ENCODE peak calls at places on chromosomes 16 and 17, in four cellular contexts. R is fibroblast of mammary gland, A is nephron progenitor cell, L is fibroblast of lung. T is an unnamed sample.

GRCh38 chr16:64626771-64627170 is 495.1 kb downstream of the CDH11 start:
- DNase-seq in R (no peak), L (no peak), A (no peak), T (no peak)

GRCh38 chr17:17669851-17670232 is 11.4 kb upstream of the RAI1 start:
- DNase-seq in L (no peak), R (no peak), A (no peak), T (no peak)

GRCh38 chr17:81285179-81285878 is 9.8 kb downstream of the SLC38A10 start:
- DNase-seq in A (no peak), L (peak), R (peak), T (peak)

GRCh38 chr17:42403150-42403549 is 14.9 kb upstream of the STAT3 start:
- DNase-seq in A (peak), L (no peak), R (no peak), T (no peak)

GRCh38 chr17:70119545-70119944 is 44.5 kb downstream of the KCNJ16 start:
- DNase-seq in A (no peak), L (no peak), R (no peak), T (no peak)

GRCh38 chr16:67934306-67935095 is 2.1 kb downstream of the PSMB10 start:
- DNase-seq in R (no peak), A (no peak), L (no peak), T (no peak)

GRCh38 chr17:6473128-6473767 is 29.0 kb downstream of the PIMREG start:
- DNase-seq in L (peak), R (peak), A (peak), T (peak)

GRCh38 chr16:50354629-50355456 is 13.9 kb downstream of the BRD7 start:
- DNase-seq in L (peak), R (peak), A (no peak), T (no peak)

GRCh38 chr17:7548585-7549400 is at the start of gene TNFSF12:
- DNase-seq in R (no peak), L (peak), A (peak), T (no peak)

GRCh38 chr16:19748389-19749110 is 30.5 kb downstream of the IQCK start:
- DNase-seq in A (no peak), L (no peak), R (no peak), T (no peak)

GRCh38 chr16:78235168-78235800 is 135.8 kb downstream of the WWOX start:
- DNase-seq in L (peak), A (peak), R (peak), T (peak)

GRCh38 chr17:79220201-79220714 is 145.6 kb downstream of the ENGASE start:
- DNase-seq in R (no peak), A (peak), L (no peak), T (no peak)

GRCh38 chr17:18016426-18016825 is 22.5 kb downstream of the ATPAF2 start:
- DNase-seq in A (no peak), R (no peak), L (no peak), T (no peak)

GRCh38 chr16:27772093-27772820 is 222.3 kb downstream of the KATNIP start:
- DNase-seq in L (no peak), A (no peak), R (no peak), T (no peak)

GRCh38 chr17:56808503-56808902 is 25.2 kb downstream of the C17orf67 start:
- DNase-seq in R (no peak), L (no peak), A (no peak), T (no peak)

GRCh38 chr17:49576906-49577650 is 1.4 kb downstream of the NXPH3 start:
- DNase-seq in R (no peak), L (no peak), A (no peak), T (no peak)

GRCh38 chr16:17026600-17027242 is 444.0 kb downstream of the XYLT1 start:
- DNase-seq in L (no peak), A (no peak), R (no peak), T (no peak)

GRCh38 chr17:76382803-76383644 is 1.4 kb upstream of the SPHK1 start:
- DNase-seq in L (peak), A (peak), R (peak), T (peak)

GRCh38 chr17:43696891-43697290 is 35.2 kb upstream of the MEOX1 start:
- DNase-seq in A (no peak), R (no peak), L (no peak), T (no peak)

GRCh38 chr16:80580109-80580832 is 39.5 kb downstream of the DYNLRB2 start:
- DNase-seq in R (peak), A (no peak), L (no peak), T (no peak)

GRCh38 chr17:27668488-27668823 is 37.5 kb downstream of the LGALS9 start:
- DNase-seq in L (no peak), R (no peak), A (no peak), T (no peak)

GRCh38 chr17:32261937-32262510 is 3.6 kb upstream of the RHBDL3 start:
- DNase-seq in R (no peak), L (no peak), A (no peak), T (no peak)

GRCh38 chr16:31453255-31454204 is 5.8 kb upstream of the ARMC5 start:
- DNase-seq in R (peak), L (peak), A (peak), T (no peak)

GRCh38 chr17:234163-235047 is 53.0 kb upstream of the DOC2B start:
- DNase-seq in R (no peak), A (no peak), L (no peak), T (no peak)

GRCh38 chr16:27600386-27600785 is 50.4 kb downstream of the KATNIP start:
- DNase-seq in L (no peak), R (no peak), A (no peak), T (no peak)

GRCh38 chr16:87954361-87954760 is 3.1 kb downstream of the BANP start:
- DNase-seq in A (no peak), L (no peak), R (no peak), T (no peak)

GRCh38 chr17:12620200-12620720 is 45.4 kb upstream of the MYOCD start:
- DNase-seq in R (peak), L (peak), A (no peak), T (no peak)

GRCh38 chr16:29315916-29316517 is 90.5 kb downstream of the NPIPB11 start:
- DNase-seq in R (no peak), A (no peak), L (no peak), T (no peak)

GRCh38 chr16:56608876-56609462 is 585 bp downstream of the MT2A start:
- DNase-seq in R (no peak), L (no peak), A (no peak), T (no peak)

GRCh38 chr17:36152639-36153120 is 23.8 kb downstream of the TBC1D3B start:
- DNase-seq in L (no peak), A (no peak), R (peak), T (no peak)

GRCh38 chr16:19269098-19269497 is 16.4 kb upstream of the CLEC19A start:
- DNase-seq in L (no peak), R (no peak), A (no peak), T (no peak)

GRCh38 chr16:695355-696089 is 5.3 kb upstream of the WDR24 start:
- DNase-seq in A (peak), R (no peak), L (no peak), T (no peak)

GRCh38 chr17:34204402-34204801 is 50.7 kb upstream of the CCL2 start:
- DNase-seq in A (no peak), R (no peak), L (no peak), T (no peak)

GRCh38 chr16:3474136-3474779 is 21.0 kb downstream of the C16orf90 start:
- DNase-seq in R (no peak), L (no peak), A (no peak), T (no peak)

GRCh38 chr17:53150101-53150698 is 672.5 kb upstream of the KIF2B start:
- DNase-seq in A (no peak), R (no peak), L (peak), T (no peak)

GRCh38 chr17:57552114-57552601 is 192.9 kb downstream of the CCDC182 start:
- DNase-seq in R (peak), L (peak), A (peak), T (no peak)

GRCh38 chr17:50268632-50269287 is 5.5 kb upstream of the TMEM92 start:
- DNase-seq in L (peak), A (no peak), R (peak), T (no peak)

GRCh38 chr16:49472598-49472997 is 99.0 kb downstream of the C16orf78 start:
- DNase-seq in R (no peak), A (no peak), L (no peak), T (peak)

GRCh38 chr17:17385502-17385901 is 82.3 kb downstream of the NT5M start:
- DNase-seq in A (no peak), R (no peak), L (no peak), T (no peak)

DNA sequence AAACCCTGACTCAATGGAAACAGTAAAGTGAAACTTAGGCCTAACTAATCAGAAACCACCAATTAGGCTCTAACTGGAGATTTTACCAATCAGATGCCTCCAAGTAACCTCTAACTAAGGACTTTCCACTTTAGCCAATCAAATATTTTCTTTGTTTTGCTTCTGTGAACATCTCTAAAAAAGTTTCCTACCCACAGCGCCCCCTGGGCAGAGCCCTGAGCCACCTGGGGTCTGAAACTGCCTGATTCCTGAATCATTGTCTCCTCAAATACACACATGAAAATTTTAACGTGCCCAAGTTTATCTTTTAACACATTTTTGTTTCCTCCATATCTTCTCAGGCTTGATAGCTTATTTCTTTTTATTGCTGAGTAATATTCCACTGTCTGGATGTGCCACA is 19.0 kb downstream of the ADAD2 start:
- DNase-seq in L (no peak), A (no peak), R (no peak), T (no peak)
- TF ChIP-seq CTCF in L (no peak), A (no peak), R (no peak), T (no peak)

DNA sequence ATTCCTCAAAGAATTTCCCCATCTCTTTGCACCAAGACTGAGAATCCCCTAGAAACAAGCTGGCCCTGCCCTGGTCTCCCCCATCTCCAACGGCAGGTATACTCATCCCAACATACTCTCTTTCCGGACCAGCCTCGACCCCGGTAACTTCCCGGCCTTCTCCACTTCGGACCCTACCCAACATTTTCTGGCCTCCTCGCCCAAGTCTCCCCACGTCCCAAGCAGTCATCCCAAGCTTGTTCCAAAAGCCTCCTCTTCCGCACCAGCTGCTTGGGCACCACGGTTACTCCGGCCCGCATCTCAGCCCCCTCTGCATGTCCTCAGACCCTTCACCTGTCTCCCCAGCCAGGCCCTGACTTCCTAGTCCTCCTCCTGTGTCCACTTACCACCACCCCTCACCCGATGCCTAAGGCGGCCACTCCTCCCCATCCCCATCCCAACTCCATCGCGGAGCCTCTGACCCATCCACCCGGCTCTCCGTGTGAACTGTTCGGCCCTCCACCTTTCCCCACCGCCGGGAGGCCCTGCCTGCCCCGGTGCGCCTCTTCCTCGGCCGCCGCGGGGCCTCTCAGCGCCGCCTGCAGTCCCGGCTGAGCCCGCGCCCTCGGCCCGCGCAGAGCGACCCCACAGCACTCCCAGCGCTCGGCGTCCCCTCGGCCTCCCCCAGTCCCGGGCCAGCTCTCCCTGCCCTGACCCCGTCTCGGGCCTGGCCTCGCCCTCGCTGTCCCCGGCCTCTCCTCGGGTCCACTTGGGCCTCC is 993 bp downstream of the PITPNA start:
- DNase-seq in R (no peak), L (peak), A (peak), T (no peak)
- TF ChIP-seq CTCF in R (no peak), L (peak), A (no peak), T (no peak)

GRCh38 chr17:72476134-72476533 is 355.3 kb downstream of the SOX9 start:
- DNase-seq in A (no peak), L (no peak), R (no peak), T (no peak)

GRCh38 chr17:72476575-72476986 is 355.8 kb downstream of the SOX9 start:
- DNase-seq in L (no peak), R (no peak), A (peak), T (no peak)

GRCh38 chr17:72477529-72477928 is 356.7 kb downstream of the SOX9 start:
- DNase-seq in R (no peak), L (no peak), A (no peak), T (no peak)

GRCh38 chr17:72481572-72481971 is 360.8 kb downstream of the SOX9 start:
- DNase-seq in A (no peak), R (no peak), L (no peak), T (no peak)

GRCh38 chr17:72479113-72479512 is 358.3 kb downstream of the SOX9 start:
- DNase-seq in L (no peak), R (no peak), A (no peak), T (no peak)
- TF ChIP-seq CTCF in L (no peak), R (no peak), A (no peak), T (no peak)

GRCh38 chr16:89015271-89015859 is 38.4 kb upstream of the CBFA2T3 start:
- DNase-seq in L (no peak), R (no peak), A (no peak), T (no peak)
- TF ChIP-seq CTCF in L (no peak), R (no peak), A (no peak), T (no peak)

DNA sequence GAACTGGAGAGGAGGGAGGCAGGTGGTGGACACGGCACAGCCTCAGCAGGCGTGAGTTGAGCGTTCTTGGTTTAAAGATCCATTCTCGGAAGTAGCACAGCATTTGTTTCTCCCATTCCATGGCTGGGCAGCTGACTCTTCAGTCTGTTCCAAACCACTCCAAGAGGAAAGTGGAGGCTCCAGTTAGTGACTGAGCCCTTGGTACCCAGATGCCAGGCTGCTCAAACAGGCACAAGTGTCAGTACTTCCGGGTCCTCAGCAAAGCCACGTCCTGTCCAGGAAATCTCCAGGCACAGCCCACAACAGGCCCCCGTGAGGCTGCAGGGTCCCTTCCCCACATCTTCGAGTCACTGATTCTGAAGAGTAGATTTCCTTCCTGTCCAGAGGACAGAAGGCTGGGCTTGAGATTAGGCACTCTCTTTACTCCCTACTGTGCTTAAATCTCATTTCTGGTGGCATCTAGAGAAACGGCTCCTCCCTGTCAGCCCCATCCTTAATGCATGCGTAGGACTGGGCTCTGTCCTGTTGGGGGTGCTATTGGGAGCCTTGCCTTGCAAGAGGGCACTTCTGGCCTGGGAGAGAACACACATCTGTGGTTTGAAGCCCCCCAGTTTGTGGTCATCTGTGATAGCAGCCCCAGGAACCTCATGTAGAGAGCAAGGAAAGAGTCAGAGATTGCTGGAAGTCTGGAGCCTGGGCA is 39.7 kb upstream of the NAT9 start:
- DNase-seq in R (no peak), A (no peak), L (no peak), T (no peak)
- TF ChIP-seq CTCF in R (peak), A (peak), L (no peak), T (no peak)

DNA sequence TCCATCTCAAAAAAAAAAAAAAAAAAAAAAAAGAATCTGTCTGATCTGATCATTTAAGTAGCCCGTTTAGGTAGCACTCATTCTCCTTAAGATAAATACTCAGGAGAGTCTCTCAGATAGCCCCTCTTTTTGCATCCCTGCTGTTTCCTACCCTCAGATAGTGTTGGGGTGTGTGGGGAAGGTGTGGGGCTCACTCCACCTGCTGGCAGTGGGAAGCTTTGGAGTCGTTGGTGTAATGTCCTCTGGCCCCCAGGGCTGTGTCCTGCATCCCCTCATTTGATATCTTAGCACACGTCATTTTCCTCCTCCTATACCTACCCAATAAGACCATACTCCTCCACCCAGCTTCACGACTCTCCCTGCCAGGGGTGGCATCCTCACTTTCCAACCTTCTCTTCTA is 20.5 kb upstream of the MYH10 start:
- DNase-seq in A (no peak), R (no peak), L (no peak), T (no peak)
- TF ChIP-seq CTCF in A (no peak), R (no peak), L (no peak), T (no peak)

GRCh38 chr16:75116081-75116910 is at the start of gene LDHD:
- DNase-seq in R (peak), L (peak), A (no peak), T (no peak)
- TF ChIP-seq CTCF in R (no peak), L (no peak), A (no peak), T (no peak)

GRCh38 chr16:7313170-7313569 is 19.5 kb upstream of the RBFOX1 start:
- DNase-seq in L (no peak), R (no peak), A (peak), T (no peak)
- TF ChIP-seq CTCF in L (no peak), R (peak), A (peak), T (no peak)

DNA sequence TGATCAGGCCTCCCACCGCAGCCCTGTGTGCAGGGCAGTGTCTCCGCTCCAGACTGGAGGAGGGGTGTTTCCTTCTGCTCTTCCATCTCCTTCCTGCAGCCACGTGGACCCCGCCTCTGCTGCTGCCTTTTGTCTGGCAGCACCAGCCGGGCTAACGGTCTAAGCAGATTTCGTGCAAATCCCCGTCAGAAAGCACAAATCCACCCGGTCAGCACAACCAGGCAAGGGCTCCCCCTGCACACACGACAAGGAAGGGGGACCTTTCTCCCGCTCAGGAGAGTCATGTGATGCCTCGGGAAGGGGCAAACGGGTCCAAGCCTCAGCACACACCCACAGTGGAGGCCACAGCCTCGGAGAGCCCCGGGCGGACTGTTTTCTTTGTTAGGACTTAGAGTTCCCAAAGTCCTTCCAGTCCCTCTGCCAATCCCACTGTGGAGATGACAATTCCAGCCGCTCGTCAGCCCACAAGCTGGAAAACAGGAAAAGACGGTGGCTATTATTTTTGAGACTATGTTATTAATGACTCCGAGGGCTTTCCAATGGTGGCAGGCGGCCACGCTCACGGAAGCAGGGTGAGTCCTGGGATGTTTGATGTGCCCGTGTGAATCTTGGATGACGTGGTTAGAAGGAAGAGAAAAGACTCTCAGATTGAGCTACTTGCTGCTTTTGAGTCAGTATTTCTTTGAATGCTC is 22.5 kb upstream of the MEAK7 start:
- DNase-seq in L (peak), R (peak), A (no peak), T (no peak)
- TF ChIP-seq CTCF in L (no peak), R (no peak), A (no peak), T (no peak)

GRCh38 chr16:86809458-86809955 is 231.2 kb downstream of the FOXL1 start:
- DNase-seq in A (peak), L (peak), R (peak), T (no peak)

GRCh38 chr16:86808863-86809444 is 230.6 kb downstream of the FOXL1 start:
- DNase-seq in R (no peak), A (no peak), L (no peak), T (no peak)

GRCh38 chr16:86806838-86807351 is 228.5 kb downstream of the FOXL1 start:
- DNase-seq in L (peak), A (peak), R (no peak), T (no peak)

GRCh38 chr16:86805210-86805609 is 226.9 kb downstream of the FOXL1 start:
- DNase-seq in L (no peak), R (no peak), A (no peak), T (no peak)

GRCh38 chr16:86806181-86806837 is 228.0 kb downstream of the FOXL1 start:
- DNase-seq in R (no peak), A (no peak), L (no peak), T (no peak)
- TF ChIP-seq CTCF in R (no peak), A (no peak), L (no peak), T (no peak)

T was measured in omental fat pad.